ENCODE peak calls at places on chromosomes 13 and 19, in four cellular contexts. One of them, this sample, is unnamed. For H3K4me1, the result is how much of the 10 kb centered on the place peaks cover.

GRCh38 chr13:110298566-110299321 is 8.2 kb downstream of the COL4A1 start:
- DNase-seq in HepG2: no peak
- DNase-seq in H1: no peak
- DNase-seq in GM12878: no peak
- DNase-seq in this sample: no peak

GRCh38 chr19:47641891-47642485 is 33.1 kb downstream of the BICRA start:
- DNase-seq in HepG2: no peak
- DNase-seq in H1: no peak
- DNase-seq in GM12878: no peak
- DNase-seq in this sample: no peak

GRCh38 chr19:409515-410242 is 732 bp upstream of the C2CD4C start:
- DNase-seq in HepG2: no peak
- DNase-seq in H1: no peak
- DNase-seq in GM12878: no peak
- DNase-seq in this sample: no peak

GRCh38 chr19:50512999-50513745 is 541 bp downstream of the ASPDH start:
- DNase-seq in GM12878: no peak
- DNase-seq in HepG2: no peak
- DNase-seq in H1: no peak
- DNase-seq in this sample: no peak

GRCh38 chr19:2215281-2215751 is 20.8 kb downstream of the PLEKHJ1 start:
- DNase-seq in HepG2: no peak
- DNase-seq in H1: no peak
- DNase-seq in GM12878: no peak
- DNase-seq in this sample: no peak

GRCh38 chr19:56103027-56103614 is 18.0 kb downstream of the ZNF787 start:
- DNase-seq in H1: no peak
- DNase-seq in HepG2: no peak
- DNase-seq in GM12878: no peak
- DNase-seq in this sample: no peak

GRCh38 chr13:30352121-30352520 is 44.8 kb upstream of the KATNAL1 start:
- DNase-seq in GM12878: no peak
- DNase-seq in HepG2: no peak
- DNase-seq in H1: no peak
- DNase-seq in this sample: no peak

GRCh38 chr13:60265566-60265965 is 101.8 kb upstream of the DIAPH3 start:
- DNase-seq in HepG2: no peak
- DNase-seq in H1: no peak
- DNase-seq in GM12878: no peak
- DNase-seq in this sample: no peak

GRCh38 chr13:25971499-25972145 is 80.2 kb downstream of the SHISA2 start:
- DNase-seq in H1: no peak
- DNase-seq in HepG2: no peak
- DNase-seq in GM12878: no peak
- DNase-seq in this sample: no peak

GRCh38 chr19:3284759-3285646 is 60.5 kb downstream of the CELF5 start:
- DNase-seq in GM12878: no peak
- DNase-seq in HepG2: peak
- DNase-seq in H1: peak
- DNase-seq in this sample: peak
- TF ChIP-seq SUZ12 in GM12878: no peak
- TF ChIP-seq SUZ12 in HepG2: no peak
- TF ChIP-seq SUZ12 in H1: no peak
- TF ChIP-seq SUZ12 in this sample: no peak

GRCh38 chr13:83151308-83151660 is 731.0 kb downstream of the SLITRK1 start:
- DNase-seq in GM12878: no peak
- DNase-seq in H1: no peak
- DNase-seq in HepG2: no peak
- DNase-seq in this sample: no peak
- TF ChIP-seq YY1 in GM12878: no peak
- TF ChIP-seq YY1 in H1: no peak
- TF ChIP-seq YY1 in HepG2: no peak
- TF ChIP-seq YY1 in this sample: no peak

GRCh38 chr13:79312456-79312855 is 93.6 kb downstream of the RBM26 start:
- DNase-seq in H1: no peak
- DNase-seq in GM12878: no peak
- DNase-seq in HepG2: no peak
- DNase-seq in this sample: no peak
- H3K4me1 ChIP-seq in H1: under half
- H3K4me1 ChIP-seq in GM12878: under half
- H3K4me1 ChIP-seq in HepG2: under half
- H3K4me1 ChIP-seq in this sample: under half

DNA sequence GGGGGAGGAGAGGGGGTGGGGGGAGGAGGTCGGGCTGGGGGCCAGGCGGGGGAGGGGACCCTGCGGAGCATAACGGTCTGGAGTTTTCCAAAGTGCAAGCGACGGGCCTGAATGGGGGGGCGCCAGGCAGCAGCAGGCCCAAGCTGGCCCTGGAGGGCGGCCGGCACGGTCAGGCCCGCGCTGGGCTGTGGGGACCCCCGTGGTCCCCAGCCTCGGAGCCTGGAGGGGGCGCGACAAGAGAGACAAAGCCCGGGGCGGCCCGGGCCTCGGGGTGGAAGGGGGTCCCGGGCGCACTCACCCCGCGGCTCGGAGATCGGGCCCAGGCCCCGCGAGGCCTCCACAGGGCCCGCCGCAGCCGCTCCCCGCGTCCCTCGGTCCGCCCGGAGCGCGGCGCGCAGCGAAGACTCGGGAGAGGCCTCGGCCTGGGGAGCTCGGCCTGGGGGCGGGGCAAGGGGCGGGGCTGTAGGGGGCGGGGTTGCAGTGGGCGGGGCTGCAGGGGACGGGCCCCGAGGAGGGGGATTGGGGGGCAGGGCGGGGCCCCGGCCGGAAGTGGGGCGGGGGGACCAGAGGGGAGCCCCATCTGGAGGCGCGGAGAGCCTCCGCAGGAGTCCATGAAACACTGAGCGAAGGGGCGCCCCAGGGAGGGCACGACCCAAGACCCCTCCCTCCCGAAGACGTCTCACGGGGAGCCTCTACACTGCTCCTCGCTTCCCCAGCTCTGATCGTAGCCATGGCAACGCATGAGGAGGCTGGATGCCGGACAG is 47.6 kb downstream of the PTPRS start:
- DNase-seq in GM12878: no peak
- DNase-seq in HepG2: no peak
- DNase-seq in H1: peak
- DNase-seq in this sample: peak
- TF ChIP-seq SUZ12 in GM12878: no peak
- TF ChIP-seq SUZ12 in HepG2: no peak
- TF ChIP-seq SUZ12 in H1: no peak
- TF ChIP-seq SUZ12 in this sample: no peak

GRCh38 chr19:21256722-21257121 is 72.5 kb downstream of the ZNF708 start:
- DNase-seq in GM12878: no peak
- DNase-seq in H1: peak
- DNase-seq in HepG2: peak
- DNase-seq in this sample: peak
- TF ChIP-seq YY1 in GM12878: no peak
- TF ChIP-seq YY1 in H1: peak
- TF ChIP-seq YY1 in HepG2: no peak
- TF ChIP-seq YY1 in this sample: no peak